ENCODE peak calls at places on chromosomes 6 and 20, in four cellular contexts. J, A, Z and F are unnamed samples.

GRCh38 chr6:133610271-133610840 is 278.6 kb upstream of the TCF21 start:
- DNase-seq in Z (no peak), A (no peak), J (peak; percentile 75), F (no peak)

GRCh38 chr6:91094806-91095475 is 508.1 kb upstream of the MAP3K7 start:
- DNase-seq in A (no peak), Z (no peak), J (no peak), F (no peak)

GRCh38 chr6:119148102-119148824 is 69.8 kb upstream of the FAM184A start:
- DNase-seq in Z (no peak), A (no peak), J (peak; percentile 83), F (no peak)

GRCh38 chr20:64159711-64160110 is 4.5 kb upstream of the MYT1 start:
- DNase-seq in J (no peak), Z (no peak), A (peak; percentile 45), F (no peak)

GRCh38 chr6:36938536-36938935 is 16.0 kb upstream of the PI16 start:
- DNase-seq in J (peak; percentile 93), A (no peak), Z (no peak), F (no peak)

GRCh38 chr20:8389381-8390368 is 257.6 kb downstream of the PLCB1 start:
- DNase-seq in A (no peak), J (peak; percentile 59), Z (no peak), F (no peak)

GRCh38 chr6:144466716-144467115 is 181.6 kb downstream of the UTRN start:
- DNase-seq in A (no peak), J (no peak), Z (no peak), F (no peak)

GRCh38 chr20:45347936-45348809 is at the start of gene SDC4:
- DNase-seq in J (peak; percentile 63), A (peak; percentile 88), Z (peak; percentile 73), F (peak; percentile 74)

GRCh38 chr20:63766695-63767426 is 27.3 kb downstream of the SLC2A4RG start:
- DNase-seq in Z (no peak), J (no peak), A (peak; percentile 59), F (no peak)

GRCh38 chr6:24322924-24323323 is 34.9 kb downstream of the DCDC2 start:
- DNase-seq in A (no peak), Z (no peak), J (no peak), F (no peak)

GRCh38 chr20:35497780-35498189 is 31.7 kb downstream of the C20orf173 start:
- DNase-seq in Z (peak; percentile 77), J (no peak), A (no peak), F (peak; percentile 80)

GRCh38 chr20:39040116-39040515 is 78.0 kb downstream of the DHX35 start:
- DNase-seq in A (no peak), Z (no peak), J (no peak), F (no peak)

GRCh38 chr6:87199787-87200186 is 44.4 kb downstream of the ZNF292 start:
- DNase-seq in Z (no peak), A (no peak), J (no peak), F (no peak)

GRCh38 chr6:68196645-68197044 is 438.4 kb upstream of the ADGRB3 start:
- DNase-seq in Z (no peak), A (no peak), J (no peak), F (no peak)

DNA sequence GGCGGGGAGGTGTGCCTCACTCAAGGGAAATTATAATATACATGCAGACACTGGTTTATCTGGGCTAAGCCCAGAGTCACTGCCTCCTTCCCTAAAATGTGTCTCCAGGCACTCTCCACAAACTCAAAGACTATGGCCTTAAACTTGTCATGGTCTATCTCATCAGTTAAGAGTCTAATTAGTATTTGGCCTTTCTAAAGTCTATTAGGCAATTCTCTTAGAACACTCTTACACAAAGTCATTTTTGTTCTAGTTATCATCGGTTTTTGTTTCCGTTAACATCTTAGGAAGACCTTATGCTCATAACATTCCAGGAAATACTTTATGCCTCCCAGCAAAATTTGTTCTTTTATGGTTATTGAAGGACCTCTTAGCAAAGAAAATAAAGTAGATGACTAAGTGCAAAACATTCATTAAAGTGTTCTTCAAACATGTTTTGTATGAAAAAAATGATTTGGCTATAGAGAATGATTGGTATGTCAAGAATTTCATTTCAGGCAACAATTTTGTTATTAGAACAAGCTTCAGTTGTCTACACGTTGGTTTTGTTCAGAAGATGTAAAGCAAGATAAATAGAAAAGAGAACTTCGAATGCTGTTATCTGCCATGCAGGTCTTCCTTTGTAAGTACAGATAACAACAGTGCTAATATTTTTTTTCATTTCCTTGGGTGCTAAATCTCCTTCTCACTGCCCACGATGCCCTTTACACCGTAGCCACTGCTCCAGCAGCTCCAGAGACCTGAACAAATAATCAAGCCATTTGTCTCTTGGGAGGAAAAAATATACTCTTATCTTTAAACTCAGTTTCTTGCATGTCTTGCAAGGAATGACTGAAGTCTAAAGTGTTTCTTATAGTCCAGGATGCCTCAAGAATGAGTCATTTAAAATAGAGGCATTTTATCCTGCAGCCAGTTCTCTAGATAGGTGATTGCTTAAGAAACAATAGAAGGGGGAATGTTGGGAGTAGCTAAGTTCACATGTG is 170.4 kb downstream of the HTR1B start:
- DNase-seq in Z (no peak), A (no peak), J (peak; percentile 80), F (no peak)
- H3K4me1 ChIP-seq in Z (no peaks in the 10 kb centered on the region), A (no peaks in the 10 kb centered on the region), J (peaks cover 3% of the 10 kb centered on the region), F (peaks cover 1% of the 10 kb centered on the region)

GRCh38 chr6:161191671-161192070 is 82.2 kb downstream of the AGPAT4 start:
- DNase-seq in Z (no peak), J (no peak), A (no peak), F (no peak)

GRCh38 chr6:161195418-161195817 is 78.4 kb downstream of the AGPAT4 start:
- DNase-seq in Z (no peak), J (no peak), A (no peak), F (no peak)

GRCh38 chr6:161198176-161198575 is 75.7 kb downstream of the AGPAT4 start:
- DNase-seq in A (no peak), J (no peak), Z (no peak), F (no peak)

GRCh38 chr6:161192636-161193411 is 81.0 kb downstream of the AGPAT4 start:
- DNase-seq in J (no peak), A (no peak), Z (no peak), F (no peak)

GRCh38 chr6:161194374-161194773 is 79.5 kb downstream of the AGPAT4 start:
- DNase-seq in A (no peak), J (no peak), Z (no peak), F (no peak)
- H3K4me1 ChIP-seq in A (peaks cover 4% of the 10 kb centered on the region), J (no peaks in the 10 kb centered on the region), Z (no peaks in the 10 kb centered on the region), F (no peaks in the 10 kb centered on the region)

DNA sequence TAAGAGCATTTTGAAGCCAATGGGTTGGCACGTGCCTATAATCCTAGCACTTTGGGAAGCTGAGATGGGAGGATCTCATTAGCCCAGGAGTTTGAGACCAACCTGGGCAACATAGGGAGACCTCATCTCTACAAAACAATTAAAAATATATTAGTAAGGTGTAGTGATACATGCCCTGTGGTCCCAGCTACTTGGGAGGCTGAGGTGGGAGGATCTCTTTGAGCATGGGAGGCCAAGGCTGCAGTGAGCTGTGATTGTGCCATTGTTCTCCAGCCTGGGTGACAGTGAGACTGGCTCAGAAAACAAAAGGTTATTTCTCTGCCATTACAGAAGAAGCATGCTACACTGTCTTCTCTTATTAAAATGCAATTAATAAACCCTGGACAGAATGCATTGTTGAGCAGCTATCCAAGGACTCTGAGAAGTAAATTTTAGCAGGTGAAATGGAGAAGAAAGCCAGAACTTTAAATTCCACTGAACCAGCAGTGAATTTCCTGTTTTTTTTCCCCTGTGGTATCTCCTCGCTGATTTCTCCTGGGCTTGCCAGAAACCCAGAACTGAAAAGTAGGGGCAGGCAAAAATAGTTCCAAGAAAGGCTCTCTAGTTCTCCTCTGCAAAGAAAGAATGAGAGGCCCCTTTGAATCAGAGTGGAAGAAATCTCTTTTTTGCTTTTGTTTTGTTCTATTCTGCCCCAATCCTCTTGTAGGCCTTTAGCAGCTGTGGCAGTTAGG is 8.4 kb downstream of the AMD1 start:
- DNase-seq in A (no peak), J (no peak), Z (no peak), F (no peak)
- H3K4me1 ChIP-seq in A (peaks cover 84% of the 10 kb centered on the region), J (peaks cover 16% of the 10 kb centered on the region), Z (peaks cover 5% of the 10 kb centered on the region), F (peaks cover 18% of the 10 kb centered on the region)

GRCh38 chr6:108675226-108676160 is 114.8 kb downstream of the FOXO3 start:
- DNase-seq in A (no peak), Z (no peak), J (no peak), F (no peak)

GRCh38 chr6:108673602-108674001 is 112.9 kb downstream of the FOXO3 start:
- DNase-seq in J (peak; percentile 29), Z (no peak), A (no peak), F (no peak)

GRCh38 chr6:108676555-108676954 is 115.8 kb downstream of the FOXO3 start:
- DNase-seq in J (no peak), Z (no peak), A (no peak), F (no peak)

GRCh38 chr6:108677894-108678293 is 117.2 kb downstream of the FOXO3 start:
- DNase-seq in A (no peak), Z (no peak), J (no peak), F (no peak)

GRCh38 chr6:108677357-108677756 is 116.6 kb downstream of the FOXO3 start:
- DNase-seq in A (no peak), Z (no peak), J (peak; percentile 20), F (no peak)
- H3K4me1 ChIP-seq in A (peaks cover 55% of the 10 kb centered on the region), Z (peaks cover 14% of the 10 kb centered on the region), J (peaks cover 16% of the 10 kb centered on the region), F (peaks cover 27% of the 10 kb centered on the region)

DNA sequence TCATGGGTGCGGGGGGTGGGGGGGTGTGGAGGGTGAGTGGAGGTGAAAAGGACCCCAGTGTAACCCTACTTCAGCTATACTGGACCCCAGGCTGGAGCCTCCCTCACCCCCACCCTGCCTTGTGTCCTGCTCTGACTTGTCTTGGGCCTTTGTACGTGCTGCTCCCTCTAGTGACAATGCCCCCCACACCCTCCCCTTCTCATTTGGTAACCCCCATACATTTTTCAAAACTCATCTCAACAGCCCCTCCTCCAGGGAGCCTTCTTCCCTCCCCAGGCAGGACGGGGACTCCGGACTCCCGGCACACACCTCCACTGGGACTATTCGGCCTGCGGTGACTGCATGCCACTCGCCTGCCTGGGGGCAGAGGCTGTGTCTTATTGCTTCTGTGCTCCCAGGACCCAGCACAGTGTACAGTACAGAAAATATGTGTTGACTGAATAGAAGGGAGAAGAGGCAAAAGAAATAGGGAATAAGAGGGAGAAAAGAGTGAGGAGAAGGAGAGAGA is 108.2 kb downstream of the VEGFA start:
- DNase-seq in A (no peak), Z (no peak), J (no peak), F (no peak)
- H3K4me1 ChIP-seq in A (no peaks in the 10 kb centered on the region), Z (no peaks in the 10 kb centered on the region), J (no peaks in the 10 kb centered on the region), F (no peaks in the 10 kb centered on the region)

DNA sequence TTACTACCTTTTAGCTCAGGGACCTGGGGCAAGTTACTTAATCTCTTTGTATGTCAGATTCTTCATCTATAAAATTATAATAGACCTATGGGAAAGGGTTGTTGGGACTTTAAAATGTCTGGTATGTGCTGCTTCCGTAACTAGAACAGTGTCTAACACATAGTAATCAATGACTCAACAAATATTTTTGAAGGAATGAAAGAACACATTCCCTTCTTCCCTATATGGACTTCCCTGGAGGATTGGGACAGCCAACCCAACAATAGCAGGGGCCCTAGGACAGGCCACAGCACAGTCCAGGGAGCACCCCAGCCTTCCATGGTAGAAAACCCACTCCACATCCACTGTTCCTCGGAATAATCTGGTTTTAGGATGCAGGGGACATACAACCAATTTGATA is 50.7 kb upstream of the TPD52L1 start:
- DNase-seq in J (peak; percentile 94), Z (no peak), A (no peak), F (no peak)
- H3K4me1 ChIP-seq in J (peaks cover 26% of the 10 kb centered on the region), Z (no peaks in the 10 kb centered on the region), A (peaks cover 8% of the 10 kb centered on the region), F (peaks cover 2% of the 10 kb centered on the region)

GRCh38 chr6:116406678-116407345 is 36.1 kb downstream of the DSE start:
- DNase-seq in A (no peak), Z (no peak), J (peak; percentile 89), F (no peak)
- H3K4me1 ChIP-seq in A (peaks cover 31% of the 10 kb centered on the region), Z (peaks cover 14% of the 10 kb centered on the region), J (peaks cover 13% of the 10 kb centered on the region), F (peaks cover 12% of the 10 kb centered on the region)